ENCODE peak calls at places on chromosome 3, in four cellular contexts. W, N, X and R are unnamed samples.

GRCh38 chr3:108394563-108394962 is 98.2 kb downstream of the HHLA2 start:
- DNase-seq in N (no peak), X (no peak), W (no peak), R (no peak)

GRCh38 chr3:138898301-138898700 is 48.6 kb downstream of the FOXL2 start:
- DNase-seq in X (no peak), N (no peak), W (no peak), R (no peak)

GRCh38 chr3:55474213-55474632 is 12.9 kb downstream of the WNT5A start:
- DNase-seq in W (peak), N (no peak), X (no peak), R (no peak)

GRCh38 chr3:157491136-157491535 is 12.1 kb downstream of the VEPH1 start:
- DNase-seq in W (no peak), N (no peak), X (no peak), R (no peak)

GRCh38 chr3:150925751-150926201 is 20.5 kb upstream of the MINDY4B start:
- DNase-seq in N (peak), W (peak), X (peak), R (peak)

GRCh38 chr3:111715911-111716523 is 120.9 kb upstream of the ZBED2 start:
- DNase-seq in N (peak), X (peak), W (peak), R (peak)

GRCh38 chr3:120908030-120908802 is at the start of gene STXBP5L:
- DNase-seq in X (peak), N (peak), W (peak), R (peak)

GRCh38 chr3:16390581-16390980 is 122.9 kb downstream of the RFTN1 start:
- DNase-seq in X (no peak), N (no peak), W (no peak), R (no peak)

GRCh38 chr3:156710429-156710828 is 36.0 kb downstream of the TIPARP start:
- DNase-seq in N (no peak), W (no peak), X (no peak), R (no peak)

GRCh38 chr3:112128843-112129727 is 4.0 kb downstream of the GCSAM start:
- DNase-seq in N (no peak), W (no peak), X (no peak), R (no peak)

GRCh38 chr3:185207931-185208746 is 45.7 kb downstream of the EHHADH start:
- DNase-seq in N (no peak), X (no peak), W (no peak), R (no peak)

GRCh38 chr3:143236226-143236964 is 116.8 kb downstream of the CHST2 start:
- DNase-seq in X (no peak), N (no peak), W (no peak), R (no peak)

GRCh38 chr3:111803123-111803593 is 55.9 kb upstream of the PHLDB2 start:
- DNase-seq in X (no peak), N (no peak), W (no peak), R (no peak)

GRCh38 chr3:6367171-6367570 is 493.7 kb upstream of the GRM7 start:
- DNase-seq in N (no peak), W (no peak), X (no peak), R (no peak)

GRCh38 chr3:31086698-31087097 is 192.2 kb upstream of the GADL1 start:
- DNase-seq in W (no peak), N (no peak), X (no peak), R (no peak)

GRCh38 chr3:30604091-30604490 is 2.3 kb upstream of the TGFBR2 start:
- DNase-seq in X (no peak), N (no peak), W (no peak), R (no peak)

GRCh38 chr3:11601446-11602241 is 42.1 kb downstream of the VGLL4 start:
- DNase-seq in X (no peak), N (no peak), W (no peak), R (no peak)

GRCh38 chr3:13148126-13148525 is 74.9 kb upstream of the IQSEC1 start:
- DNase-seq in W (peak), N (no peak), X (no peak), R (no peak)

GRCh38 chr3:33052671-33053070 is 44.3 kb downstream of the GLB1 start:
- DNase-seq in W (no peak), N (no peak), X (no peak), R (no peak)

GRCh38 chr3:111303760-111304159 is 232.1 kb downstream of the NECTIN3 start:
- DNase-seq in X (no peak), N (no peak), W (no peak), R (no peak)

GRCh38 chr3:3200632-3201212 is 21.2 kb upstream of the CRBN start:
- DNase-seq in N (peak), W (peak), X (peak), R (peak)

GRCh38 chr3:159830523-159831151 is 158.0 kb upstream of the IL12A start:
- DNase-seq in W (no peak), X (no peak), N (no peak), R (no peak)

GRCh38 chr3:174440350-174440716 is 418.8 kb upstream of the NAALADL2 start:
- DNase-seq in W (no peak), N (no peak), X (no peak), R (no peak)

DNA sequence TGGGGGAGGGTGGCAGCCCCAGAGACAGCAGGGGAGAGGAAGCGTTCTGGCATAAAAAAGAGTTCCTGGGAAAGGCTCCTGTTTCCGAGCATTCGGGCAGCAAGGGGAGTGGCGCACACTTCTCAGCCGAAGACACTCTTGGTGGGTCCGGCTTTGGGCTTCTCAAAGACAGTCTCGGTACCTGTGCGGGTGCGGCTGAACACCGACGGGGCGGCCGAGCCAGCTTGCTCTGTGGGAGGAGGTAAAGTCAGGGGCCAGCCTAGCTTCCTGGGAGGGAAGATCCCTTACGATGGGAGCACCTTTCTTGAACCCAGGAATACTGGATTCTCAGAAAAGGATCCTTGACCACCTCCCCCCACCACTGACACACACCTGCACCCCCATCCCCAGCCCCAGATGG is 1.6 kb downstream of the MUSTN1 start:
- DNase-seq in N (no peak), X (no peak), W (no peak), R (no peak)
- TF ChIP-seq SP1 in N (no peak), X (no peak), W (no peak), R (no peak)

GRCh38 chr3:188133646-188134045 is 20.3 kb upstream of the LPP start:
- DNase-seq in N (no peak), X (no peak), W (no peak), R (no peak)
- TF ChIP-seq ELF4 in N (no peak), X (no peak), W (no peak), R (no peak)

DNA sequence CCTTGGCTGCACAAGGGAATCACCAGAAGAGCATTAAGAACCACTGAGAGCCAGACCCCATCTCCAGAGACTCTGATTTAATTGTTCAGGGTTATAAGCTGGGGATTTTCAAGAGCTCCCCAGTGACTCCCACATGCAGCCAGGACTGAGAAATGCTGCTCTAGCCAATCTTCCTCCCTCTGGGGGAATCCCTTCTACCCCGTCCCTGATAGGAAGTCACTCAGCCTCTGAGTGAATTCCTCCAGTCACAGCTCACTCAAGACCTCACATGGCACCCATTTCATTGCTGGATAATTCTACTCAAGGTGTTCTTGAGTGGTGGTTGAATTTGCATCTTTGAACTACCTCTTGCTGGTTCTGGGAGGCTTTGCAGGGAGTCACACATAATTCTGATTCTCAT is 10.7 kb downstream of the CCR3 start:
- DNase-seq in N (no peak), X (no peak), W (no peak), R (no peak)
- TF ChIP-seq SP1 in N (no peak), X (no peak), W (no peak), R (no peak)

GRCh38 chr3:71581981-71582611 is 1.4 kb downstream of the FOXP1 start:
- DNase-seq in W (peak), N (peak), X (peak), R (peak)

GRCh38 chr3:71581451-71581980 is 2.0 kb downstream of the FOXP1 start:
- DNase-seq in X (peak), W (peak), N (no peak), R (peak)

GRCh38 chr3:71584216-71585061 is 911 bp upstream of the FOXP1 start:
- DNase-seq in W (peak), N (peak), X (peak), R (peak)

GRCh38 chr3:71583569-71584215 is at the start of gene FOXP1:
- DNase-seq in W (peak), N (peak), X (peak), R (peak)

DNA sequence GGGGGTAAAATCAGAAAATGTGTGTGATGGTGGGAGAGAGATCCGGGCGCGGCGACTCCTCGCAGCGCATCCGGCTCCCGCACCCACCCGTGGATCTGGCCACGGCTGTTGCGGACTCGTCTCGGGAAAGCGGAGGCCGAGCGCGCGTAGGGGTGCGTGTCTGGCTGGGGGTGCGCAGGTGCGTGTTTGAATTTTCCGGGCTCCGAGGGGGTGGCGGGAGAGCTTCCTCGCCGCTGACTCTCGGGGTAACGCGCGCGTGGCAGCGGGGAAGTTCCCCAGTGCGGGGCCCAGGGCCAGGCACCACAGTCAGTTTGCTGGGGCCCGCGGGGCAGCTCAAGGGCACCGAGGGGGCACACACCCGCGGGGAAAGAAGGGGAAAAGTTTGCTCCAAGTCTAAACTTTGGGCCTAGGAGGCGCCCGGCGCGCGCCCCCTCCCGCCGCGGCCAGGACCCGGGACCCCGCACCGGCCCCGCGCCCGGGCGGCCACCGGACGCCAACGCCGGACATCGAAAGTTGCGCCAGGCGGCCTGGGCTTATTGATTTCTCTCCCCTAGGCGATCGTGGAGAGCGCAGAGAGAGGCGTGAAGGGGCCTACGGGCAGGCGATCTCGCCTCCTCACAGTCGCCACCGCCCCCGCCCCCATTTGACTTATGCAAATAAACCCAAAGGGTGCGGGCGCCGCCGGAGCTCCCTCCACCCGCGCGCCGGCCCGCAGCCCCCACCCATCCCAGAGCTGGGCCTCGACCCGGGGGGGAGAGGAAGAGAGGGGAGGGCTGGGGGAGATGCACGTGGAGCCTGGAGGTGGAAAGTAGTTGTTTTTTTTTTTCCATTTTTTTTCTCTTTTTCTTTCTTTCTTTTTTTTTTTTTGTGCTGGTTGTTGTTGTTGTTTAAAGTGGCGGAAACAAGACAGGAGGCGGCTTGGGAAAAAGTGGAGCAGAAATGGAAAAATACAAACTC is 638 bp downstream of the FOXP1 start:
- DNase-seq in X (peak), N (peak), W (peak), R (peak)
- TF ChIP-seq ELF4 in X (no peak), N (no peak), W (no peak), R (no peak)

GRCh38 chr3:14452676-14453367 is 50.4 kb downstream of the SLC6A6 start:
- DNase-seq in X (no peak), W (no peak), N (no peak), R (peak)
- TF ChIP-seq SP1 in X (no peak), W (no peak), N (no peak), R (no peak)

GRCh38 chr3:48918388-48919214 is at the start of gene ARIH2:
- DNase-seq in N (peak), W (peak), X (peak), R (peak)
- TF ChIP-seq ELF4 in N (peak), W (no peak), X (no peak), R (peak)

GRCh38 chr3:132517311-132517710 is 79.8 kb upstream of the ACKR4 start:
- DNase-seq in N (no peak), X (no peak), W (no peak), R (no peak)

GRCh38 chr3:132507657-132508056 is 89.4 kb upstream of the ACKR4 start:
- DNase-seq in N (no peak), X (no peak), W (no peak), R (no peak)

GRCh38 chr3:132509506-132509905 is 87.6 kb upstream of the ACKR4 start:
- DNase-seq in N (no peak), W (no peak), X (no peak), R (no peak)

GRCh38 chr3:132509096-132509495 is 88.0 kb upstream of the ACKR4 start:
- DNase-seq in X (no peak), W (no peak), N (no peak), R (no peak)

GRCh38 chr3:132513057-132513456 is 84.0 kb upstream of the ACKR4 start:
- DNase-seq in X (no peak), N (no peak), W (no peak), R (no peak)
- TF ChIP-seq SP1 in X (no peak), N (no peak), W (no peak), R (no peak)